ENCODE peak calls at places on chromosomes 1 and 21, in seven cellular contexts. W is NCI-H1092 treated with DMSO at 0.1 percent for 48 hours, J is HT1080, T is NCI-H2029, Y is Daoy, Z is OCI-M1, E is AG08396. N is an unnamed sample.

GRCh38 chr1:19345391-19345790 is 33.3 kb downstream of the SLC66A1 start:
- DNase-seq in W (no peak), J (no peak), T (no peak), Y (no peak), Z (no peak), E (no peak), N (no peak)

GRCh38 chr1:34740161-34740875 is 14.5 kb upstream of the GJB5 start:
- DNase-seq in W (peak), J (no peak), T (no peak), Y (peak), Z (peak), E (no peak), N (no peak)

GRCh38 chr1:67760030-67760821 is 73.0 kb downstream of the GNG12 start:
- DNase-seq in W (peak), J (peak), T (peak), Y (peak), Z (peak), E (peak), N (no peak)

GRCh38 chr1:15345711-15346355 is 63.9 kb upstream of the EFHD2 start:
- DNase-seq in W (no peak), J (no peak), T (no peak), Y (no peak), Z (peak), E (no peak), N (no peak)

GRCh38 chr1:205974712-205975111 is 28.5 kb downstream of the RAB7B start:
- DNase-seq in W (no peak), J (no peak), T (no peak), Y (no peak), Z (no peak), E (no peak), N (no peak)

GRCh38 chr21:33168886-33169285 is 60.9 kb upstream of the IFNAR2 start:
- DNase-seq in W (no peak), J (no peak), T (no peak), Y (no peak), Z (no peak), E (no peak), N (no peak)

GRCh38 chr1:18719786-18720436 is 89.3 kb downstream of the PAX7 start:
- DNase-seq in W (no peak), J (no peak), T (no peak), Y (peak), Z (no peak), E (no peak), N (no peak)

GRCh38 chr21:36615274-36615964 is 83.5 kb upstream of the SIM2 start:
- DNase-seq in W (no peak), J (peak), T (no peak), Y (peak), Z (no peak), E (no peak), N (no peak)

GRCh38 chr1:225481738-225482137 is 53.9 kb upstream of the LBR start:
- DNase-seq in W (peak), J (no peak), T (peak), Y (no peak), Z (no peak), E (no peak), N (no peak)

GRCh38 chr1:35369922-35370671 is 101.6 kb downstream of the ZMYM4 start:
- DNase-seq in W (no peak), J (no peak), T (no peak), Y (peak), Z (peak), E (peak), N (peak)

GRCh38 chr1:46489638-46490602 is at the start of gene DMBX1:
- DNase-seq in W (no peak), J (no peak), T (peak), Y (peak), Z (peak), E (peak), N (no peak)

GRCh38 chr1:156356875-156357534 is 12.0 kb upstream of the RHBG start:
- DNase-seq in W (peak), J (peak), T (peak), Y (peak), Z (peak), E (no peak), N (no peak)

GRCh38 chr1:53629101-53629691 is 109.8 kb downstream of the GLIS1 start:
- DNase-seq in W (no peak), J (no peak), T (no peak), Y (no peak), Z (no peak), E (no peak), N (no peak)

GRCh38 chr1:2335721-2336475 is 55.5 kb downstream of the MORN1 start:
- DNase-seq in W (no peak), J (no peak), T (no peak), Y (no peak), Z (no peak), E (no peak), N (no peak)

GRCh38 chr1:46718340-46718726 is 581 bp downstream of the EFCAB14 start:
- DNase-seq in W (no peak), J (no peak), T (no peak), Y (peak), Z (no peak), E (peak), N (no peak)

GRCh38 chr1:47431534-47431933 is 6.3 kb upstream of the FOXD2 start:
- DNase-seq in W (no peak), J (no peak), T (no peak), Y (no peak), Z (peak), E (peak), N (no peak)

GRCh38 chr1:147892731-147893214 is 9.8 kb upstream of the GJA8 start:
- DNase-seq in W (peak), J (peak), T (peak), Y (peak), Z (peak), E (peak), N (peak)

GRCh38 chr1:242454262-242455051 is 70.0 kb downstream of the PLD5 start:
- DNase-seq in W (peak), J (peak), T (peak), Y (peak), Z (peak), E (peak), N (no peak)

GRCh38 chr1:155166373-155167165 is 6.5 kb downstream of the KRTCAP2 start:
- DNase-seq in W (no peak), J (no peak), T (no peak), Y (no peak), Z (no peak), E (no peak), N (no peak)

GRCh38 chr1:230568008-230568407 is 74.3 kb upstream of the COG2 start:
- DNase-seq in W (no peak), J (peak), T (no peak), Y (peak), Z (no peak), E (no peak), N (peak)

GRCh38 chr21:45555251-45555556 is 13.0 kb upstream of the SLC19A1 start:
- DNase-seq in W (no peak), J (no peak), T (no peak), Y (no peak), Z (no peak), E (no peak), N (no peak)

GRCh38 chr1:10679521-10680220 is 116.8 kb downstream of the CASZ1 start:
- DNase-seq in W (peak), J (peak), T (peak), Y (peak), Z (peak), E (no peak), N (no peak)

GRCh38 chr1:206518743-206519142 is 11.4 kb downstream of the RASSF5 start:
- DNase-seq in W (no peak), J (no peak), T (no peak), Y (no peak), Z (no peak), E (no peak), N (no peak)

GRCh38 chr1:221336141-221336540 is 405.7 kb downstream of the DUSP10 start:
- DNase-seq in W (no peak), J (peak), T (no peak), Y (peak), Z (no peak), E (peak), N (no peak)

GRCh38 chr1:67639336-67639735 is 45.7 kb upstream of the GADD45A start:
- DNase-seq in W (no peak), J (no peak), T (no peak), Y (no peak), Z (no peak), E (no peak), N (no peak)

GRCh38 chr1:155933591-155934096 is 569 bp downstream of the KHDC4 start:
- DNase-seq in W (no peak), J (no peak), T (no peak), Y (no peak), Z (no peak), E (no peak), N (no peak)

GRCh38 chr1:115980998-115981993 is 5.0 kb downstream of the SLC22A15 start:
- DNase-seq in W (peak), J (peak), T (no peak), Y (peak), Z (peak), E (peak), N (no peak)

GRCh38 chr1:20343149-20343936 is 52.7 kb downstream of the VWA5B1 start:
- DNase-seq in W (no peak), J (no peak), T (no peak), Y (no peak), Z (no peak), E (no peak), N (no peak)

GRCh38 chr1:210915890-210916507 is 217.9 kb downstream of the KCNH1 start:
- DNase-seq in W (no peak), J (no peak), T (no peak), Y (no peak), Z (no peak), E (no peak), N (no peak)

GRCh38 chr1:85576642-85577420 is 3.7 kb upstream of the CCN1 start:
- DNase-seq in W (peak), J (peak), T (peak), Y (peak), Z (peak), E (peak), N (no peak)

GRCh38 chr1:53685272-53686051 is 53.5 kb downstream of the GLIS1 start:
- DNase-seq in W (no peak), J (peak), T (no peak), Y (peak), Z (no peak), E (peak), N (no peak)

GRCh38 chr21:35963920-35964451 is 96.3 kb downstream of the SETD4 start:
- DNase-seq in W (no peak), J (peak), T (no peak), Y (peak), Z (peak), E (no peak), N (no peak)

GRCh38 chr1:204409878-204410763 is 1.5 kb downstream of the PPP1R15B start:
- DNase-seq in W (no peak), J (no peak), T (no peak), Y (no peak), Z (no peak), E (no peak), N (no peak)

GRCh38 chr1:9413143-9413876 is 120.6 kb downstream of the SPSB1 start:
- DNase-seq in W (no peak), J (peak), T (no peak), Y (peak), Z (peak), E (peak), N (no peak)

GRCh38 chr1:1020415-1021009 is 592 bp downstream of the AGRN start:
- DNase-seq in W (no peak), J (no peak), T (no peak), Y (peak), Z (peak), E (peak), N (no peak)

GRCh38 chr1:86487805-86488141 is 19.0 kb downstream of the CLCA1 start:
- DNase-seq in W (no peak), J (no peak), T (no peak), Y (no peak), Z (no peak), E (no peak), N (no peak)

GRCh38 chr1:10862743-10863335 is 66.4 kb upstream of the CASZ1 start:
- DNase-seq in W (no peak), J (no peak), T (no peak), Y (no peak), Z (no peak), E (no peak), N (no peak)

N was measured in occipital lobe.